ENCODE peak calls at places on chromosomes 4 and X, in seven cellular contexts. G is IMR-90; V is OCI-LY7; T is EL; Y is tibial artery; J is iris pigment epithelial cell; X is activated T-helper 1 cell treated with anti-CD3 and anti-CD28 coated beads, Interleukin-2, amount 50 U/mL, for 16 hours. H is an unnamed sample.
A peak's percentile ranks its signal among the peaks of the same experiment; 100 is the strongest.

GRCh38 chr4:139853309-139853708 is 187.7 kb downstream of the MGST2 start:
- DNase-seq in G (no peak), V (no peak), T (no peak), Y (no peak), J (no peak), X (no peak), H (no peak)

GRCh38 chr4:6278801-6279197 is 9.1 kb downstream of the WFS1 start:
- DNase-seq in G (peak; percentile 65), V (no peak), T (no peak), Y (peak; percentile 34), J (peak; percentile 65), X (no peak), H (no peak)

GRCh38 chr4:141731481-141731880 is 95.1 kb downstream of the IL15 start:
- DNase-seq in G (peak; percentile 41), V (no peak), T (peak; percentile 63), Y (no peak), J (peak; percentile 34), X (no peak), H (no peak)

GRCh38 chr4:108030332-108030731 is 40.6 kb downstream of the HADH start:
- DNase-seq in G (peak; percentile 76), V (peak; percentile 90), T (peak; percentile 55), Y (no peak), J (peak; percentile 80), X (peak; percentile 36), H (no peak)

GRCh38 chr4:87543835-87544461 is 14.8 kb upstream of the SPARCL1 start:
- DNase-seq in G (peak; percentile 52), V (no peak), T (peak; percentile 55), Y (peak; percentile 35), J (peak; percentile 72), X (no peak), H (no peak)

GRCh38 chr4:184351560-184352451 is 122.5 kb downstream of the IRF2 start:
- DNase-seq in G (no peak), V (no peak), T (no peak), Y (no peak), J (no peak), X (no peak), H (no peak)

GRCh38 chr4:141473952-141474351 is 162.4 kb upstream of the IL15 start:
- DNase-seq in G (peak; percentile 61), V (no peak), T (peak; percentile 42), Y (no peak), J (peak; percentile 43), X (no peak), H (no peak)

GRCh38 chr4:164446516-164446915 is 307.4 kb upstream of the SMIM31 start:
- DNase-seq in G (peak; percentile 3), V (no peak), T (no peak), Y (no peak), J (peak; percentile 62), X (no peak), H (no peak)

GRCh38 chrX:47644557-47645091 is 5.7 kb downstream of the ELK1 start:
- DNase-seq in G (peak; percentile 44), V (no peak), T (peak; percentile 24), Y (no peak), J (peak; percentile 49), X (no peak), H (no peak)

H was measured in sigmoid colon.